ENCODE peak calls at places on chromosomes 6 and 20, in ten cellular contexts. One of them, this sample, is unnamed.

GRCh38 chr6:30219244-30219643 is 6.0 kb upstream of the TRIM26 start:
- DNase-seq in ACHN: peak
- DNase-seq in nucleus accumbens: peak
- DNase-seq in left colon: no peak
- DNase-seq in stimulated activated CD4-positive, alpha-beta T cell treated with anti-CD3 and anti-CD28 coated beads, Interleukin-1b, Interleukin-23, amount 100 ng/mL, for 4 hours: peak
- DNase-seq in activated naive CD4-positive, alpha-beta T cell: no peak
- DNase-seq in ascending aorta: no peak
- DNase-seq in GM19239: no peak
- DNase-seq in HTR-8/SVneo: peak
- DNase-seq in fibroblast of mammary gland: peak
- DNase-seq in this sample: peak

GRCh38 chr6:70857387-70858077 is 99.3 kb downstream of the B3GAT2 start:
- DNase-seq in nucleus accumbens: no peak
- DNase-seq in stimulated activated CD4-positive, alpha-beta T cell treated with anti-CD3 and anti-CD28 coated beads, Interleukin-1b, Interleukin-23, amount 100 ng/mL, for 4 hours: no peak
- DNase-seq in GM19239: peak
- DNase-seq in left colon: no peak
- DNase-seq in ascending aorta: no peak
- DNase-seq in fibroblast of mammary gland: no peak
- DNase-seq in activated naive CD4-positive, alpha-beta T cell: no peak
- DNase-seq in HTR-8/SVneo: no peak
- DNase-seq in ACHN: no peak
- DNase-seq in this sample: no peak

GRCh38 chr20:19621072-19621471 is 137.0 kb upstream of the RIN2 start:
- DNase-seq in stimulated activated CD4-positive, alpha-beta T cell treated with anti-CD3 and anti-CD28 coated beads, Interleukin-1b, Interleukin-23, amount 100 ng/mL, for 4 hours: no peak
- DNase-seq in GM19239: no peak
- DNase-seq in left colon: no peak
- DNase-seq in nucleus accumbens: no peak
- DNase-seq in fibroblast of mammary gland: peak
- DNase-seq in ascending aorta: no peak
- DNase-seq in HTR-8/SVneo: no peak
- DNase-seq in activated naive CD4-positive, alpha-beta T cell: no peak
- DNase-seq in ACHN: no peak
- DNase-seq in this sample: no peak

GRCh38 chr6:145749632-145750031 is 14.3 kb upstream of the EPM2A start:
- DNase-seq in ascending aorta: no peak
- DNase-seq in stimulated activated CD4-positive, alpha-beta T cell treated with anti-CD3 and anti-CD28 coated beads, Interleukin-1b, Interleukin-23, amount 100 ng/mL, for 4 hours: no peak
- DNase-seq in fibroblast of mammary gland: peak
- DNase-seq in activated naive CD4-positive, alpha-beta T cell: no peak
- DNase-seq in HTR-8/SVneo: peak
- DNase-seq in left colon: no peak
- DNase-seq in nucleus accumbens: no peak
- DNase-seq in ACHN: peak
- DNase-seq in GM19239: no peak
- DNase-seq in this sample: peak

GRCh38 chr6:5442946-5443345 is 181.6 kb downstream of the FARS2 start:
- DNase-seq in fibroblast of mammary gland: no peak
- DNase-seq in stimulated activated CD4-positive, alpha-beta T cell treated with anti-CD3 and anti-CD28 coated beads, Interleukin-1b, Interleukin-23, amount 100 ng/mL, for 4 hours: no peak
- DNase-seq in ACHN: no peak
- DNase-seq in GM19239: no peak
- DNase-seq in left colon: no peak
- DNase-seq in ascending aorta: no peak
- DNase-seq in nucleus accumbens: no peak
- DNase-seq in activated naive CD4-positive, alpha-beta T cell: no peak
- DNase-seq in HTR-8/SVneo: no peak
- DNase-seq in this sample: no peak

GRCh38 chr6:70398783-70399730 is 14.3 kb upstream of the FAM135A start:
- DNase-seq in activated naive CD4-positive, alpha-beta T cell: no peak
- DNase-seq in GM19239: no peak
- DNase-seq in ACHN: peak
- DNase-seq in ascending aorta: no peak
- DNase-seq in fibroblast of mammary gland: peak
- DNase-seq in HTR-8/SVneo: peak
- DNase-seq in nucleus accumbens: no peak
- DNase-seq in stimulated activated CD4-positive, alpha-beta T cell treated with anti-CD3 and anti-CD28 coated beads, Interleukin-1b, Interleukin-23, amount 100 ng/mL, for 4 hours: no peak
- DNase-seq in left colon: peak
- DNase-seq in this sample: no peak

GRCh38 chr6:82072771-82073170 is 174.8 kb downstream of the IBTK start:
- DNase-seq in left colon: no peak
- DNase-seq in ACHN: no peak
- DNase-seq in HTR-8/SVneo: no peak
- DNase-seq in stimulated activated CD4-positive, alpha-beta T cell treated with anti-CD3 and anti-CD28 coated beads, Interleukin-1b, Interleukin-23, amount 100 ng/mL, for 4 hours: no peak
- DNase-seq in ascending aorta: peak
- DNase-seq in nucleus accumbens: no peak
- DNase-seq in fibroblast of mammary gland: peak
- DNase-seq in activated naive CD4-positive, alpha-beta T cell: no peak
- DNase-seq in GM19239: no peak
- DNase-seq in this sample: no peak

GRCh38 chr6:165178056-165178455 is 131.3 kb downstream of the C6orf118 start:
- DNase-seq in stimulated activated CD4-positive, alpha-beta T cell treated with anti-CD3 and anti-CD28 coated beads, Interleukin-1b, Interleukin-23, amount 100 ng/mL, for 4 hours: no peak
- DNase-seq in activated naive CD4-positive, alpha-beta T cell: no peak
- DNase-seq in GM19239: no peak
- DNase-seq in HTR-8/SVneo: no peak
- DNase-seq in fibroblast of mammary gland: peak
- DNase-seq in left colon: no peak
- DNase-seq in ACHN: peak
- DNase-seq in nucleus accumbens: no peak
- DNase-seq in ascending aorta: no peak
- DNase-seq in this sample: no peak

This sample was measured in NCI-H460.